ENCODE peak calls at places on chromosomes 4 and X, in four cellular contexts. C is right cardiac atrium; F is CD8-positive, alpha-beta T cell; H is HCT116. T is an unnamed sample.

GRCh38 chr4:147940144-147940543 is 208.3 kb downstream of the ARHGAP10 start:
- ATAC-seq in F (no peak), C (peak), H (no peak), T (no peak)

GRCh38 chr4:87108142-87108546 is 112.3 kb downstream of the KLHL8 start:
- ATAC-seq in C (peak), H (peak), F (no peak), T (peak)

GRCh38 chrX:21528076-21528475 is 130.1 kb downstream of the KLHL34 start:
- ATAC-seq in F (no peak), H (no peak), C (no peak), T (no peak)

GRCh38 chr4:112448211-112448745 is 67.7 kb downstream of the NEUROG2 start:
- ATAC-seq in H (no peak), F (no peak), C (no peak), T (no peak)

GRCh38 chr4:62243895-62244294 is 1043.8 kb downstream of the ADGRL3 start:
- ATAC-seq in F (no peak), C (no peak), H (no peak), T (no peak)

GRCh38 chr4:2245787-2246275 is 3.9 kb upstream of the HAUS3 start:
- ATAC-seq in F (no peak), C (no peak), H (no peak), T (no peak)

GRCh38 chr4:162162672-162163071 is 1.1 kb downstream of the FSTL5 start:
- ATAC-seq in H (no peak), F (no peak), C (no peak), T (no peak)

GRCh38 chrX:46967547-46967946 is 55.3 kb downstream of the JADE3 start:
- ATAC-seq in C (no peak), H (no peak), F (no peak), T (no peak)

GRCh38 chr4:104064650-104065577 is 345.1 kb upstream of the TACR3 start:
- ATAC-seq in H (peak), C (peak), F (no peak), T (no peak)

GRCh38 chrX:53281321-53281822 is at the start of gene IQSEC2:
- ATAC-seq in C (peak), F (no peak), H (peak), T (peak)

GRCh38 chr4:152360045-152360410 is 175.9 kb downstream of the FBXW7 start:
- ATAC-seq in F (no peak), H (no peak), C (no peak), T (no peak)

GRCh38 chr4:147943159-147943638 is 211.3 kb downstream of the ARHGAP10 start:
- ATAC-seq in F (peak), H (no peak), C (no peak), T (no peak)

GRCh38 chrX:19670854-19671620 is 155.7 kb upstream of the MAP3K15 start:
- ATAC-seq in C (peak), F (no peak), H (peak), T (peak)

DNA sequence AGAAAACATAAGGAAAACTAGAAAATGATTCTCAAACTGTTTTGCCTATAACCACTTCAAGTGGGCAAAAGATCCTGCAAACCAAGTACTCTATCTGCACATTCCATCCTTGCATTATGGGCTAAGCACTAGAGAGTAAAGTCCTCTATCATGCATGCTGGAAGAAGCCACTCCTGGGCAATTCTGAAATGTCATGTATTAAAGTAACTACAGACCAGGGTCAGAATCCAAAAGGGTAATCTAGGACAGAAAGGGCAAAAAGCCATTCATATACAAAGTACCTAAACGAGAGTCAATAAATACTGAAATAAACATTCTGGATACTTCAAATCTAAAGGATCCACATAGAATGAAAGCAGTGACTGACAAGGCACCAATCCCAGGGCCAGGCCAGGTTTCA is 1.1 kb downstream of the SNX12 start:
- ATAC-seq in C (no peak), F (no peak), H (no peak), T (no peak)
- H3K4me3 ChIP-seq in C (peak), F (peak), H (peak), T (peak)

GRCh38 chr4:89305712-89306437 is 1.7 kb downstream of the GPRIN3 start:
- ATAC-seq in F (peak), H (no peak), C (no peak), T (no peak)

GRCh38 chr4:89307185-89307445 is 485 bp downstream of the GPRIN3 start:
- ATAC-seq in C (no peak), F (no peak), H (no peak), T (no peak)

GRCh38 chr4:89306486-89307184 is 965 bp downstream of the GPRIN3 start:
- ATAC-seq in H (no peak), F (peak), C (no peak), T (no peak)

GRCh38 chr4:89307446-89308160 is at the start of gene GPRIN3:
- ATAC-seq in H (peak), F (peak), C (peak), T (peak)

DNA sequence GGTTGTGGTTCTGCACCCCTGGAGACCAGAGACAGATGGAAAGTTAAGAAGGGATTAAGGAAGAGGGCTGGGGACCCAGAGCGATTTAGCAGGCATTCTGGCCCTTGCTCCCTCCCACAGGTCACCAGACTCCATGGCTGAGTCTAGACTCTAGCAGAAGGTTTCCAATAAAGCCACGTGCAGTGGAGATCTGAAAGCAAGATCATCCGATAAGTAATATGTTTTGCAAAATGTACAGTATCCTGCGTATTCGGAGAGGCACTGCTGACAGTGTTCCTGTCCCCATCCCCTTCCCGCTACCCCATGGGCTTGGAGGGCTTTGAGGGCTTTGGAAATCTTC is 531 bp upstream of the GPRIN3 start:
- ATAC-seq in F (peak), C (peak), H (peak), T (peak)
- H3K4me3 ChIP-seq in F (peak), C (peak), H (peak), T (peak)

GRCh38 chrX:68831405-68832100 is 2.7 kb downstream of the EFNB1 start:
- ATAC-seq in H (no peak), C (no peak), F (no peak), T (no peak)

GRCh38 chrX:68832101-68832416 is 3.2 kb downstream of the EFNB1 start:
- ATAC-seq in C (peak), H (no peak), F (no peak), T (no peak)

GRCh38 chrX:68833855-68834331 is 5.1 kb downstream of the EFNB1 start:
- ATAC-seq in C (no peak), F (no peak), H (no peak), T (no peak)

GRCh38 chrX:68833448-68833805 is 4.6 kb downstream of the EFNB1 start:
- ATAC-seq in H (no peak), C (no peak), F (no peak), T (no peak)

DNA sequence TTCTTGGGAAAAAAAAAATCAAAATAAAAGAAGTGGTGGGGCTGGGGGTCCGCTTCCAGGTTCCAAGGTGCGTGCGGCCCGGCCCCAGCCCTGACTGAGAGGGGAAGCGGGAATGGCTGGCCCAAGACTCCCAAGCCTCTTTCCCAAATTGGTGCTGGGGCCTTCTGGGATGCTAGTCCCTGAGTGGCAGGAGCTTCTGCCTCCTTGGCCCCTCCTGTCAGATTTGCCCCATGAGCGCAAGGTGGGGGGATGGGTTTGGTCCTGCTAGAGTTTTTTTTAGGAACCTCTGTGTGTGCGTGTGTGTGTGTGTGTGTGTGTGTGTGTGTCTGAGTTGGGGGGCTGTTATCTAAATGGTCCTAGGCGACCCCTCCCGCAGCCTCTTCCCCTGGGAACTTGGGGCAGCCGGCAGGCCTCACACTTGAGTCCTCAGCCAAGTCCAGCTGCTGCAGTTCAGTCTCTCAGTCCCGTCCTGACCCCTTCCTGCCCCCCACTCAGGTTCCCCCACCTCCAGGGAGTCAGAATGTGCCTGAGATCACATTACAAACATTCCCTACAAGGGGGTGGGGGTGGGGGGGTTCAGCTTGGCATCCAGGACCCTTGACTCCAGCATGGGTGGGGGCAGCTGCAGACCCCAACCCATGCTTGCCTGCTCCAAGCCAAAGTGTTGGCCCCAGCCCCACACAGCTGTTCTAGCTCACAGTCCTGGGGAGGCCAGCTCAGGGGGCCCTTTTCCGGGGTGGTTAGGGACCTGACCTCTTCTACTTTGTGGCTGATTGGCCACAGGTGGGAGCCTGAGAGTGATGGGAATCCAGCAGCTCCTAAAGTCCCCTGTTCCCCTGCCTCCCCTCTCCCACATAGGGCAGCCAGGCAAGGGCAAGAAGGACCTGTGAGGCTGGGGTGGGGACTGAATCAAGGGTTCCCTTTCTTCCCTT is 4.0 kb downstream of the EFNB1 start:
- ATAC-seq in F (no peak), C (no peak), H (no peak), T (no peak)
- H3K4me3 ChIP-seq in F (no peak), C (peak), H (no peak), T (peak)

GRCh38 chr4:127560755-127561154 is 72.0 kb upstream of the INTU start:
- ATAC-seq in F (no peak), C (no peak), H (no peak), T (no peak)

GRCh38 chr4:127555106-127555505 is 77.7 kb upstream of the INTU start:
- ATAC-seq in F (no peak), H (no peak), C (no peak), T (no peak)

GRCh38 chr4:127558489-127559407 is 74.0 kb upstream of the INTU start:
- ATAC-seq in H (no peak), F (no peak), C (no peak), T (peak)

GRCh38 chr4:127558088-127558487 is 74.7 kb upstream of the INTU start:
- ATAC-seq in H (no peak), C (no peak), F (no peak), T (no peak)

DNA sequence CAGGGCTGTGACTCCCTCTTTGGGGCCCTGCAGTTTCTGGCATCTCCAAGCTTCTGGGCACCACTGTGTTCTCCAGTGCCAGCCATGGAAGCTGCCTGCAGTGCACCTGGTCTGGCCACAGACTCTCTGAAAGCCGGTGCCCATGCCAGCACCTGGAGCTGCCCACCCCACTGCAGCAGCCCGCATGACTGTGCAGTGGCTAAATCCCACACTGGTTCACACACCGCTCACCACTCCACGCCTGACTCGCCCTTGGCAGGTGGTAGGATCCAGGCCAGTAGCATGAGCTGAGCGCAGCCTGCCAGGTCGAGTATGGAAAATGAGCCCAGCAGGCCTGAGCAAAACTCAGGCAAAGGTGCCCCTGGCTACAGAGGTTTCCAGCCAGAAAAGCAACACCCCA is 72.8 kb upstream of the INTU start:
- ATAC-seq in C (no peak), H (no peak), F (no peak), T (no peak)
- H3K4me3 ChIP-seq in C (no peak), H (no peak), F (no peak), T (no peak)

DNA sequence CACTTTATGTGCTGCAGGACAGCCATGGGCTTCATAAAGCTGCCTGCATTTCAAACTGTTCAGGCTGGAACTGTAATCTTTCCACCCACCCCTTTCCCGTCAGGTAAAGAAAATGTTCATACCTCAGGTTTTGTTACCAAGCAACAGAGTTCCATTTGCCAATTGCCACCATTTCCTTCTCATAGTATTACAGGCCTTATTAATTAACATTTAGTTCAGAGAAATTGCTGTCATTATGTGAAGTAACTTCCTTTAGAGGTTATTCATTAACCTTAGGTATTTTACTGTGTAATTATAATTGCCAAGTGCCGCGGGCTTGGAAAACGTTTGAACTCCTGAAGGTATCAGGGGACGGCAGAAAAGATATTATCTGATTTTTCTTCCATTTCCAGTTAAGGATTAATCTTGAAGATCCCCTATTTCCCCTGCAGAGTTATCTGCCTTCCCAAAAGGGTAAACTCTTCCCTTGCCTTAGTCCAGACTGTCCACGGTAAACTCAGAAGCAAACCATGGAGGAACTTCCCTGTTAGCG is 149.6 kb downstream of the SPRY1 start:
- ATAC-seq in H (no peak), C (no peak), F (no peak), T (no peak)
- H3K4me3 ChIP-seq in H (no peak), C (no peak), F (no peak), T (no peak)

DNA sequence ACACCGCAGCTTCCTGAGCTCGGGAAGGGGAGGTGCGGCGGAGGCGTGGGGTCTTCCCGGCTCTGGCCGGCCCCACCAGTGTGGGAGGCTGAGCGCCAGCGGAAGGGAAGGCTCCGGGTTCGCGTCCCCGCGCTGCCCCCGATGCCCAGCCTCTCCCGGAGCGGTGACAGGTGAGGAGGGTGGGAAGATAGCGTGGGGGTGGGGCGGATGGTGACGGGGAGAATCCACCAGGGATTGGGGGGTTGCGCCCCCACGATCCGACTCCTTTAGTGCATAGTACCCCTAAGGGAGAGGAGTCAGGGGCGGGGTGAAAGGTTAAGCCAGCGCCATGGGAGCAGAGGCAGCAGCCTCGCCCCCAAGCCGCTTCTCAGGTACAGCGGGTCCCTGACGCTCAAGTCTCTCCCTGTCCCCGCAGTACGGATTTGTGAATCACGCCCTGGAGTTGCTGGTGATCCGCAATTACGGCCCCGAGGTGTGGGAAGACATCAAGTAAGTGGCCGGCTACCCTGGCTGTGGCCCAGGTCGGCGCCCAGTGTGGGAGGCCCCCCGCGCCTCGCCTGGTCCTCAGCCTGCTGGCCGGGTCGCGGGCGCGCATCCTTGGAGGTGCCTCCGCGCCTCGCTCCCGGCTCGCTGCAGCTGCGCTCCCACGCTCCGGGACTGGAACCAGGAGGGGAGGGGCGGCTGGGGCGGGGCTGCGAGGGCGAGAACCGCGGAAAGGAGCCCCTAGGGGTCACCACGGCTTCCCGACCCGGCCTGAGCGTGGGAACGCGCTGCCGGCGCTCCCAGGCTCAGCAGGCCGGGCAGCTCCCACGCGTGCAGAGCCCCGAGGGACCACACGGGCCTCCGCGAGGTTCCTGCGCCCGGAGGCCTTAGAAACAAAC is 791 bp downstream of the GUCY1B1 start:
- ATAC-seq in F (no peak), C (peak), H (no peak), T (peak)
- H3K4me3 ChIP-seq in F (peak), C (peak), H (no peak), T (peak)

GRCh38 chr4:18593297-18594002 is 571.9 kb upstream of the LCORL start:
- ATAC-seq in C (peak), H (peak), F (peak), T (no peak)
- H3K4me3 ChIP-seq in C (no peak), H (no peak), F (no peak), T (no peak)

DNA sequence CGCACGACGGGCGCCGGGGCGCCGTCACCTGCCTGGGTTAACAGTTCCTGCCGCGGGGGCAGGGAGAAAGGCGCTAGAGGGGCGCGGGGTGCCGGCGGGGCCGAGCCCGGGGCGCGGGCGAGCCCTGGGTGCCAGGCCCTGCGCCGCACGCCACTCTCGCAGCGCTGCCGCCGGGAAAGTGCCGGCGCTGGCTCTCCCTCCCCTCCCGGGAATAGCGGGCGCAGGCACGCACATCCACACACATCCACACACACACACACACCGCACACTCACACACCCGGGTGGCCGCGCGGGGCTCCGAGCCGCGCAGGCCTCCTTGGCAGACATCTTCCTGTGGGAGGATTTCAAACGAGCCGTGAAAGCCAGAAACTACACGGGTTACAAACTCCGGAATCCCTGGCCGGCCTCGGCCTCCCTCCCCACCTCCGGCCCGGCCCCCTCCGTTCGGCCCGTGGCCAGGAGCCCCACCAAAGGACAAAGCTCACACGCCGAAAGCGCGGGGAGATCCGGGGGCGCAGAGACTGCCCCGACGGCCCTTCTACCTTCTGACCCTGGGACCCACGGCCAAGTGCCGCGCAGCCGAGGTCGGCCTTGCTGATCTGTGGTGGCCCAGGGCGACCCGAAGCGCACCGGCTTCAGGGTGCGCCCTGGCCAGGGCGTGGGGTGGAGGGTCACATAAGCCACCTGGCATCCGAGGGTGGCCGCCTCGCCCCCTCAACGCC is 92.3 kb downstream of the BCOR start:
- ATAC-seq in F (peak), H (no peak), C (no peak), T (no peak)
- H3K4me3 ChIP-seq in F (peak), H (no peak), C (no peak), T (no peak)

T was measured in gastroesophageal sphincter.